ENCODE peak calls at places on chromosomes 2 and 18, in four cellular contexts. O is K562, X is A549, U is HepG2. Q is an unnamed sample.
A peak's percentile ranks its signal among the peaks of the same experiment; 100 is the strongest.

GRCh38 chr2:216683846-216684245 is 11.5 kb downstream of the IGFBP5 start:
- DNase-seq in O (no peak), X (peak; percentile 66), U (peak; percentile 61), Q (no peak)

GRCh38 chr18:39909706-39910105 is 2045.3 kb upstream of the PIK3C3 start:
- DNase-seq in O (no peak), X (no peak), U (no peak), Q (no peak)

GRCh38 chr2:43220982-43221659 is 5.3 kb downstream of the ZFP36L2 start:
- DNase-seq in O (peak; percentile 49), X (no peak), U (no peak), Q (peak; percentile 62)

GRCh38 chr2:11784747-11785610 is 38.5 kb downstream of the LPIN1 start:
- DNase-seq in O (peak; percentile 62), X (peak; percentile 34), U (no peak), Q (peak; percentile 80)

GRCh38 chr2:141630531-141630930 is 500.3 kb downstream of the LRP1B start:
- DNase-seq in O (no peak), X (no peak), U (no peak), Q (no peak)

GRCh38 chr18:3604626-3605408 is 154.8 kb downstream of the TGIF1 start:
- DNase-seq in O (no peak), X (peak; percentile 94), U (peak; percentile 93), Q (no peak)

GRCh38 chr2:105517814-105518705 is 119.2 kb upstream of the FHL2 start:
- DNase-seq in O (no peak), X (no peak), U (no peak), Q (no peak)

GRCh38 chr2:234679766-234680687 is 183.1 kb upstream of the ARL4C start:
- DNase-seq in O (no peak), X (peak; percentile 91), U (peak; percentile 98), Q (no peak)

GRCh38 chr18:79939096-79939495 is 12.4 kb downstream of the SLC66A2 start:
- DNase-seq in O (no peak), X (no peak), U (no peak), Q (no peak)

GRCh38 chr2:27205206-27205605 is 6.6 kb upstream of the ATRAID start:
- DNase-seq in O (no peak), X (no peak), U (no peak), Q (no peak)

GRCh38 chr2:120759543-120760331 is 24.1 kb downstream of the GLI2 start:
- DNase-seq in O (no peak), X (no peak), U (no peak), Q (peak; percentile 20)

GRCh38 chr2:139885921-139886498 is 1105.8 kb upstream of the NXPH2 start:
- DNase-seq in O (no peak), X (no peak), U (no peak), Q (no peak)

GRCh38 chr2:165803123-165803760 is 9.2 kb upstream of the GALNT3 start:
- DNase-seq in O (no peak), X (no peak), U (no peak), Q (no peak)

GRCh38 chr2:238263204-238264071 is 23.6 kb upstream of the HES6 start:
- DNase-seq in O (peak; percentile 61), X (peak; percentile 87), U (peak; percentile 98), Q (peak; percentile 91)

GRCh38 chr2:220858101-220858500 is 714.0 kb downstream of the EPHA4 start:
- DNase-seq in O (no peak), X (no peak), U (no peak), Q (no peak)

GRCh38 chr2:113138428-113139322 is 11.3 kb downstream of the IL1RN start:
- DNase-seq in O (peak; percentile 67), X (peak; percentile 76), U (peak; percentile 76), Q (no peak)

GRCh38 chr18:36294031-36294430 is 3.5 kb upstream of the FHOD3 start:
- DNase-seq in O (no peak), X (no peak), U (no peak), Q (no peak)

GRCh38 chr2:47015206-47015605 is 99.6 kb upstream of the MCFD2 start:
- DNase-seq in O (no peak), X (peak; percentile 46), U (peak; percentile 31), Q (no peak)

GRCh38 chr2:39632871-39633270 is 32.8 kb upstream of the TMEM178A start:
- DNase-seq in O (no peak), X (no peak), U (no peak), Q (no peak)

GRCh38 chr2:94994063-94994913 is 31.2 kb upstream of the MAL start:
- DNase-seq in O (no peak), X (no peak), U (no peak), Q (no peak)

GRCh38 chr2:120134263-120134662 is 88.9 kb downstream of the TMEM185B start:
- DNase-seq in O (no peak), X (peak; percentile 78), U (peak; percentile 87), Q (peak; percentile 22)

GRCh38 chr2:215693269-215693998 is 257.6 kb upstream of the FN1 start:
- DNase-seq in O (no peak), X (peak; percentile 45), U (peak; percentile 93), Q (no peak)

GRCh38 chr2:177239934-177240600 is 24.5 kb downstream of the NFE2L2 start:
- DNase-seq in O (no peak), X (peak; percentile 70), U (no peak), Q (no peak)

GRCh38 chr18:48660346-48661228 is 121.8 kb downstream of the CTIF start:
- DNase-seq in O (no peak), X (no peak), U (no peak), Q (no peak)

GRCh38 chr2:240926516-240927389 is 20.6 kb downstream of the CROCC2 start:
- DNase-seq in O (no peak), X (no peak), U (no peak), Q (peak; percentile 11)

GRCh38 chr2:19711470-19712372 is 190.1 kb downstream of the TTC32 start:
- DNase-seq in O (no peak), X (peak; percentile 89), U (peak; percentile 46), Q (peak; percentile 37)

GRCh38 chr2:172011814-172012580 is 12.2 kb downstream of the METAP1D start:
- DNase-seq in O (no peak), X (no peak), U (no peak), Q (no peak)

GRCh38 chr18:12423820-12424219 is 16.1 kb downstream of the PRELID3A start:
- DNase-seq in O (no peak), X (no peak), U (no peak), Q (no peak)

GRCh38 chr2:221410487-221410886 is 161.6 kb downstream of the EPHA4 start:
- DNase-seq in O (no peak), X (no peak), U (no peak), Q (no peak)

GRCh38 chr2:187985195-187985594 is 306.5 kb upstream of the GULP1 start:
- DNase-seq in O (no peak), X (no peak), U (no peak), Q (no peak)

GRCh38 chr2:175880-176800 is 87.7 kb downstream of the SH3YL1 start:
- DNase-seq in O (no peak), X (no peak), U (peak; percentile 100), Q (no peak)

GRCh38 chr2:125227843-125228392 is 1202.8 kb downstream of the CNTNAP5 start:
- DNase-seq in O (no peak), X (no peak), U (no peak), Q (no peak)

GRCh38 chr2:9771101-9771449 is 72.2 kb upstream of the TAF1B start:
- DNase-seq in O (no peak), X (no peak), U (no peak), Q (no peak)

GRCh38 chr2:9769171-9770005 is 73.9 kb upstream of the TAF1B start:
- DNase-seq in O (peak; percentile 72), X (no peak), U (no peak), Q (peak; percentile 59)

GRCh38 chr2:9771481-9772017 is 71.7 kb upstream of the TAF1B start:
- DNase-seq in O (no peak), X (peak; percentile 85), U (peak; percentile 44), Q (no peak)

GRCh38 chr2:9770006-9770307 is 73.3 kb upstream of the TAF1B start:
- DNase-seq in O (no peak), X (no peak), U (no peak), Q (no peak)

DNA sequence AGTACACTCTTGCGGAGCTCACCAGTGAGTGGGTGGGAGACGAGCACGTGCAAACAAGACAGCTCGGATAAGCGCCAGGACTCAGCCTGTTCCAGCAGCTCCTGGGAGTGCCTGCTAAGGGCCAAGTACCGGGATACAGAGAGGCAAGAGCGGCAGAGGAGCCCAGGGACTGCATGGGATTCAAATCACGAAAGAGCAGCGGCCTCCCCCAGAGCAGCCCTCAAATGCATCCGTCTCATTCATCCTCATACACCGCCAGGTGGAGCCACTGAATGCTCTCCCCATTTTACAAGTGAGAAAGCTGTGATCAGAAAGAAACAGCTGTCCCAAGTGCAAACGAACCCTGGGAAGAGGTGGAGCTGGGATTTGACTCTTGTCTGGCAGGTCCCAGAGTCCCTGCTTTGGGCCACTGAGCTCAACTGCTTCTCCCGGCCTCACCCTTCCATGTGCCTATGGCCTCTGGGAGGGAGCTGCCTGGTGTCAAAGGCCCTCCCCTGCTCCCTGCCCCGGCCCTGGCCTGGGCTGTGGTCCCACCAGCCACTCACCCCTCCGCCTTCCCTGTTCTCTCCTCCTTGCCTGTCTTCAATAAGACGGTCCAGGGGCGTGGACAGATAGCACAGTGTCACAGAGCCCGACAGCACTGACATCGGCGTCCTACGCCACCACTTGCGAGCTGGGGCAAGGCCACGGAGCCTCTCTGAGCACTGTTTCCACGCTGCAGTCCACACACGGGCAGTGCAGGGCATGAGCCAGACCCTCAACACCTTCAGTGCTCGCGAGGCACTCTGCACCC is 72.8 kb upstream of the TAF1B start:
- DNase-seq in O (peak; percentile 78), X (peak; percentile 82), U (peak; percentile 76), Q (peak; percentile 77)
- TF ChIP-seq USF2 in O (no peak), X (no peak), U (no peak), Q (no peak)

GRCh38 chr2:63926800-63927199 is 85.1 kb downstream of the UGP2 start:
- DNase-seq in O (no peak), X (no peak), U (no peak), Q (no peak)
- TF ChIP-seq HMGXB4 in O (no peak), X (no peak), U (no peak), Q (no peak)

DNA sequence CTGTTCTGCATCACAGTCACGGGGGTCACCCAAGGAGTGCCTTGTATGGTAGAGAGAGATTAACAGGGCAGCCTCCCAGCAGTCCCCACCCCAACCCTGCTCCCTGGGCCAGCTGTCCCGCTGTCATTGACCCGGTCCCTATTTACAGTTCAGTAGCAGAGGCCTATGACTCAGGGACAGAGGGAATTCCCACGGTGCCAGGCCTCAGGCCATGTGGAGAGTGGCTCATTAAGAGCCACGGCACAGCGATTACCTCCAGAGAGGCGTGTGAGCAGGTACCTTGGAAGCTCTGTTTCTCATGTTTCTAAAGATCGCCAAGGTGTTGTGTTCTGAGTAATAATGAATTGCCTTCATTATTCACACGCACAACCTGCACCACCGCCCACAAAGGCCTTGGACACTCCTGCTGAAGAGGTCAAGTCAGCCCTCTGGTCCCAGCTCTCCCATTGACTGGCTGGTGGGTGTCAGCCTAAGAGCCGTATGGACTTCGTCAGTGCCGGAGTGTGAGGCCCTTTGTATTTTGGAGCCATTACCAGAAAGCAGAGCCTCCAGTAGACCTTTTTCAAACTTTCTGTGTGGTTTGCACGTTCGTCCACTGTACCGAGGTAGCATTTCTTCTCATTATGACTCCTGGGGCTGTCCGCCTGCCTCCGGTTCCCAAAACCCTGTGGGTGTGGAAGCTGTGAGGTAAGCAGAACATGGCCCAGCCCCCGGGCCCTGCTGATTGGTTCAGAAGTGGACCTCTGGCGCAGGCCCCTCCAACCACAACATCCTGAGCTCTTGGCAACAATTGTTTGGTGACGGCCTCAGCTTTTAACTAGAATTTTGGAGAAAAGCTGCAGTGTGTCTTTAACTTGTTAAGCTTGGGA is 47.0 kb downstream of the SERTAD2 start:
- DNase-seq in O (peak; percentile 94), X (peak; percentile 24), U (peak; percentile 76), Q (peak; percentile 69)
- TF ChIP-seq USF2 in O (no peak), X (no peak), U (no peak), Q (no peak)

GRCh38 chr18:58359226-58360019 is 269.5 kb downstream of the ALPK2 start:
- DNase-seq in O (no peak), X (peak; percentile 9), U (no peak), Q (no peak)
- TF ChIP-seq HMGXB4 in O (no peak), X (no peak), U (no peak), Q (no peak)